ENCODE peak calls at places on chromosome 17, in nine cellular contexts. M is left lung, X is bronchial epithelial cell, P is neural progenitor cell, G is kidney epithelial cell, K is spleen, Z is body of pancreas, W is cardiac muscle cell, V is neuronal stem cell. D is an unnamed sample. For H3K36me3, the result is how much of the 10 kb centered on the place peaks cover.

GRCh38 chr17:57869599-57870282 is 19.9 kb upstream of the MRPS23 start:
- DNase-seq in G (no peak), P (no peak), Z (no peak), X (peak), M (no peak), W (no peak), K (no peak), V (no peak), D (no peak)

GRCh38 chr17:15269690-15270089 is 4.6 kb upstream of the PMP22 start:
- DNase-seq in X (no peak), P (no peak), W (no peak), M (no peak), V (no peak), Z (no peak), K (no peak), G (no peak), D (no peak)

GRCh38 chr17:67359960-67360817 is 6.2 kb downstream of the PSMD12 start:
- DNase-seq in M (no peak), K (no peak), P (peak), V (no peak), X (no peak), G (no peak), W (peak), Z (no peak), D (peak)

GRCh38 chr17:48333034-48333491 is 97.0 kb downstream of the SKAP1 start:
- DNase-seq in M (no peak), W (no peak), P (no peak), Z (no peak), X (peak), K (no peak), V (no peak), G (no peak), D (no peak)

GRCh38 chr17:1078062-1078711 is 81.3 kb downstream of the TIMM22 start:
- DNase-seq in K (no peak), M (peak), G (no peak), W (no peak), P (no peak), V (no peak), X (no peak), Z (no peak), D (no peak)

GRCh38 chr17:10871914-10872313 is 34.0 kb upstream of the PIRT start:
- DNase-seq in K (no peak), P (no peak), X (no peak), V (no peak), G (no peak), M (no peak), W (no peak), Z (peak), D (no peak)

GRCh38 chr17:35612924-35613521 is 25.9 kb downstream of the AP2B1 start:
- DNase-seq in G (no peak), Z (peak), X (peak), M (no peak), V (peak), P (peak), W (peak), K (no peak), D (peak)

GRCh38 chr17:72142614-72143013 is 21.8 kb downstream of the SOX9 start:
- DNase-seq in P (no peak), M (no peak), X (no peak), K (no peak), G (no peak), V (no peak), W (no peak), Z (no peak), D (no peak)

GRCh38 chr17:8532021-8532420 is 96.3 kb downstream of the NDEL1 start:
- DNase-seq in W (peak), K (no peak), M (no peak), X (peak), P (no peak), G (no peak), V (no peak), Z (peak), D (peak)

GRCh38 chr17:14004927-14005630 is 64.2 kb upstream of the COX10 start:
- DNase-seq in V (no peak), G (no peak), M (no peak), X (peak), P (no peak), K (no peak), Z (no peak), W (no peak), D (no peak)

GRCh38 chr17:31581491-31581890 is 190.0 kb downstream of the RAB11FIP4 start:
- DNase-seq in Z (peak), X (no peak), W (no peak), M (no peak), G (no peak), K (no peak), V (no peak), P (no peak), D (no peak)

GRCh38 chr17:57490890-57491289 is 234.6 kb downstream of the MSI2 start:
- DNase-seq in X (no peak), Z (no peak), G (no peak), W (no peak), V (no peak), P (no peak), K (peak), M (peak), D (no peak)

GRCh38 chr17:419073-419735 is 66.6 kb upstream of the RPH3AL start:
- DNase-seq in Z (no peak), X (no peak), V (no peak), M (no peak), G (no peak), P (no peak), W (no peak), K (no peak), D (peak)

GRCh38 chr17:67619555-67619954 is 98.2 kb upstream of the NOL11 start:
- DNase-seq in M (no peak), W (no peak), K (peak), X (no peak), V (no peak), G (no peak), Z (no peak), P (no peak), D (no peak)

GRCh38 chr17:13228225-13228624 is 210.4 kb upstream of the ELAC2 start:
- DNase-seq in Z (no peak), W (no peak), P (no peak), X (no peak), K (no peak), G (no peak), V (no peak), M (no peak), D (no peak)

GRCh38 chr17:2084766-2085647 is 30.1 kb downstream of the HIC1 start:
- DNase-seq in Z (no peak), V (no peak), G (no peak), P (no peak), M (no peak), K (no peak), W (no peak), X (peak), D (no peak)

GRCh38 chr17:53924530-53925455 is 102.1 kb downstream of the KIF2B start:
- DNase-seq in W (no peak), V (peak), P (peak), M (no peak), K (no peak), Z (no peak), X (no peak), G (peak), D (peak)

GRCh38 chr17:7854078-7854777 is 638 bp upstream of the TMEM88 start:
- DNase-seq in V (no peak), P (peak), X (no peak), G (no peak), Z (no peak), M (no peak), K (peak), W (no peak), D (no peak)

GRCh38 chr17:82531431-82531881 is 11.9 kb downstream of the FOXK2 start:
- DNase-seq in K (no peak), M (no peak), Z (no peak), X (peak), V (no peak), P (no peak), W (no peak), G (no peak), D (no peak)

GRCh38 chr17:10699861-10700260 is 2.5 kb downstream of the ADPRM start:
- DNase-seq in K (no peak), V (no peak), W (no peak), X (no peak), Z (no peak), M (no peak), G (no peak), P (no peak), D (no peak)

GRCh38 chr17:72592242-72592966 is 471.6 kb downstream of the SOX9 start:
- DNase-seq in W (peak), M (peak), K (no peak), P (peak), G (no peak), X (peak), V (peak), Z (peak), D (peak)

GRCh38 chr17:18889658-18890057 is 31.7 kb downstream of the PRPSAP2 start:
- DNase-seq in K (no peak), W (no peak), V (no peak), P (no peak), G (no peak), M (no peak), X (no peak), Z (no peak), D (no peak)

GRCh38 chr17:31907342-31907975 is 6.0 kb upstream of the UTP6 start:
- DNase-seq in Z (peak), K (no peak), G (no peak), W (no peak), X (peak), P (no peak), M (no peak), V (no peak), D (no peak)

GRCh38 chr17:44556854-44557606 is at the start of gene FZD2:
- DNase-seq in Z (peak), K (peak), V (peak), G (peak), M (peak), W (peak), X (peak), P (peak), D (peak)

DNA sequence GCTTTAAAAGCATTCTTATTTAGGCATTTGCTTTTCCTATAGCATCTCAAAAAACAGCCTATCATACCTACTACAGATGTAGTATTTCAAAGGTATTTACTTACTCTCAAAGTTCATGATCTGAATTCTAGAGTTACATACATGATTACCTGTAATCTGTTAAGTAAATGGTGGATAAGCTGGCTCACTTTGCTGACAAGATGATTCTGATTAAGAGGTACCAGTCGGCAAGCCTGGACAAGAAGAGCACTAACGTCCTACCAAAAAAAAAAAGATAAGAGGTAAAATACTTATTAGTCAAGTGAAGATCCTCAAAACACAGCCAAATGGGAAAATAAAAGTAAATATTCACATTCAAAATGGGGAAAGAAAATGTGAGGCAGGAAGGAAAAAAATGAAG is 2.7 kb downstream of the HEATR6 start:
- DNase-seq in V (no peak), X (peak), P (no peak), Z (no peak), G (no peak), M (no peak), K (no peak), W (no peak), D (no peak)
- H3K36me3 ChIP-seq in V (half or more), X (under half), P (under half), Z (under half), G (under half), M (half or more), K (under half), W (under half), D (under half)

GRCh38 chr17:37246085-37246484 is 129.7 kb upstream of the C17orf78 start:
- DNase-seq in W (no peak), Z (no peak), V (no peak), P (no peak), K (no peak), M (no peak), X (no peak), G (no peak), D (no peak)

GRCh38 chr17:37239690-37240344 is 136.0 kb upstream of the C17orf78 start:
- DNase-seq in W (no peak), G (no peak), P (peak), Z (no peak), M (no peak), K (no peak), X (peak), V (peak), D (no peak)

DNA sequence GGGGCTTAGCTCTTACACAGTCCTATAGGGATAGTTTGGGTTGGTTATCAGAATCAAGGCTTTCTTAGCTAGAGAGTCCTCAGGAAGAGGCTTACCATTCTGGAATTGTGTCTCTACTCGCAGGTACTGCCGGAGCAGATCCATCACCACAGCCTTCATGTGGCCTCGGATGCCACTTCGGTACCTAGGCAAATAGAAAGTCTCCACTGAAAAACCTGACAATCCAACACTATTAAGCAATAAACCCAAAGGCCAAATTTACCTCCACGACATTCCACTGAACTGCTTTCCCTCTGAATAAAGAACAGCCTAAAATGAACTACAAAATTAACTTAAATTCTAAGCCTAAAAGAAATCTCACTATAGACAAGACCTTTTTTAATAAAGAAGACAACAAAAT is 135.4 kb upstream of the C17orf78 start:
- DNase-seq in P (no peak), M (no peak), K (no peak), Z (no peak), G (no peak), X (no peak), V (no peak), W (no peak), D (no peak)
- H3K36me3 ChIP-seq in P (under half), M (half or more), K (under half), Z (under half), G (under half), X (under half), V (half or more), W (under half), D (under half)

GRCh38 chr17:77811521-77811920 is 147.0 kb upstream of the TNRC6C start:
- DNase-seq in W (no peak), G (no peak), P (no peak), M (peak), Z (no peak), K (no peak), X (no peak), V (no peak), D (no peak)

GRCh38 chr17:77808663-77809425 is 149.7 kb upstream of the TNRC6C start:
- DNase-seq in M (peak), K (peak), V (no peak), Z (no peak), G (no peak), P (no peak), X (no peak), W (no peak), D (no peak)

GRCh38 chr17:77810536-77810935 is 148.0 kb upstream of the TNRC6C start:
- DNase-seq in M (no peak), K (peak), V (no peak), X (peak), G (no peak), P (no peak), W (no peak), Z (no peak), D (no peak)

GRCh38 chr17:77807746-77808441 is 150.6 kb upstream of the TNRC6C start:
- DNase-seq in K (no peak), X (no peak), G (no peak), P (no peak), V (no peak), W (no peak), Z (no peak), M (no peak), D (no peak)

GRCh38 chr17:77809814-77810213 is 148.7 kb upstream of the TNRC6C start:
- DNase-seq in P (no peak), V (no peak), M (no peak), G (no peak), K (no peak), W (no peak), Z (no peak), X (no peak), D (no peak)
- H3K36me3 ChIP-seq in P (under half), V (under half), M (under half), G (under half), K (under half), W (under half), Z (under half), X (under half), D (under half)

GRCh38 chr17:80374039-80374731 is 40.8 kb upstream of the ENDOV start:
- DNase-seq in P (no peak), G (no peak), V (no peak), W (no peak), K (peak), X (no peak), M (peak), Z (no peak), D (no peak)
- H3K36me3 ChIP-seq in P (under half), G (under half), V (half or more), W (under half), K (half or more), X (under half), M (half or more), Z (under half), D (under half)

GRCh38 chr17:40134184-40134583 is 6.2 kb upstream of the CASC3 start:
- DNase-seq in G (no peak), K (no peak), V (no peak), X (no peak), P (no peak), Z (no peak), W (no peak), M (no peak), D (peak)
- H3K36me3 ChIP-seq in G (under half), K (half or more), V (half or more), X (under half), P (under half), Z (under half), W (half or more), M (half or more), D (under half)

GRCh38 chr17:39186481-39187002 is 10.9 kb downstream of the CACNB1 start:
- DNase-seq in P (no peak), V (no peak), Z (no peak), K (no peak), W (no peak), M (no peak), G (no peak), X (no peak), D (no peak)
- H3K36me3 ChIP-seq in P (under half), V (half or more), Z (under half), K (under half), W (under half), M (half or more), G (under half), X (under half), D (under half)

GRCh38 chr17:77153487-77153886 is 12.7 kb downstream of the SEC14L1 start:
- DNase-seq in X (no peak), W (no peak), P (no peak), V (no peak), M (no peak), Z (no peak), G (no peak), K (no peak), D (no peak)

GRCh38 chr17:77154187-77154586 is 13.4 kb downstream of the SEC14L1 start:
- DNase-seq in V (no peak), G (no peak), P (no peak), K (no peak), X (no peak), M (no peak), W (no peak), Z (no peak), D (no peak)

GRCh38 chr17:77148109-77148958 is 7.6 kb downstream of the SEC14L1 start:
- DNase-seq in V (no peak), G (no peak), P (no peak), X (no peak), Z (no peak), K (no peak), W (peak), M (no peak), D (peak)

GRCh38 chr17:77148959-77149510 is 8.3 kb downstream of the SEC14L1 start:
- DNase-seq in V (no peak), G (no peak), X (no peak), P (no peak), Z (no peak), K (no peak), W (no peak), M (no peak), D (no peak)

DNA sequence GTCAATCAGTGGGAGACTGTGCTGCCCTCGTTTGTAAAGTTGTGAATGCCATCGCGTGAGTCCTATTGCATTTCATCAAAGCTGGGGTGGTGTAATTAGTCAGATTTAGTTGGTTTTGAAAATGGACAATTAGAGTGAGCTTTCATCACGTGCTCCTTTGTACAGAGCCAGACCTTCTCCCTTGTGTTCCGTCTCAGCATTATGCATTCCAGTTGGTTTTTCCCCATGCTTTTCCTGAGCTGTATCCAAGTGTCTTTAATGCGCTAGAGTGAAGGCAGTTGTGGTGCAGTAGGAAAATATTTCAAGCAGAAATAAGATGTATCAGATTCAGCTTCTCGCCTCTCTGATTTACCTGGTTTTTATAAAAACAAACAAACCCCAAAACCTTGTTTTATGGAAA is 10.5 kb downstream of the SEC14L1 start:
- DNase-seq in V (no peak), X (no peak), W (no peak), P (no peak), Z (peak), M (no peak), K (no peak), G (no peak), D (no peak)
- H3K36me3 ChIP-seq in V (half or more), X (under half), W (under half), P (under half), Z (under half), M (half or more), K (under half), G (under half), D (under half)

GRCh38 chr17:37207103-37207502 is 168.7 kb upstream of the C17orf78 start:
- DNase-seq in G (no peak), Z (no peak), P (no peak), V (no peak), M (no peak), W (no peak), K (no peak), X (no peak), D (no peak)

GRCh38 chr17:37200497-37200896 is 175.3 kb upstream of the C17orf78 start:
- DNase-seq in G (no peak), P (no peak), X (no peak), M (no peak), K (no peak), Z (no peak), W (no peak), V (no peak), D (no peak)

GRCh38 chr17:37212184-37212583 is 163.6 kb upstream of the C17orf78 start:
- DNase-seq in G (no peak), M (no peak), Z (no peak), V (no peak), W (no peak), X (no peak), K (no peak), P (peak), D (no peak)

GRCh38 chr17:37206299-37206698 is 169.5 kb upstream of the C17orf78 start:
- DNase-seq in K (no peak), Z (no peak), W (no peak), X (no peak), P (no peak), G (no peak), V (no peak), M (no peak), D (no peak)
- H3K36me3 ChIP-seq in K (under half), Z (under half), W (under half), X (under half), P (under half), G (under half), V (half or more), M (under half), D (under half)

D was measured in Caco-2.